ENCODE peak calls at places on chromosomes 4 and X, in five cellular contexts. A is HepG2, U is GM23248, B is GM23338, O is hepatocyte. Z is an unnamed sample.
A peak's percentile ranks its signal among the peaks of the same experiment; 100 is the strongest.

GRCh38 chr4:70980196-70980595 is 13.3 kb upstream of the DCK start:
- DNase-seq in B (no peak), U (no peak), A (peak; percentile 9), O (no peak), Z (no peak)

GRCh38 chr4:40185830-40186664 is 10.8 kb upstream of the RHOH start:
- DNase-seq in O (no peak), A (no peak), B (no peak), U (peak; percentile 59), Z (peak; percentile 43)

GRCh38 chr4:136505020-136505419 is 1027.3 kb downstream of the PCDH18 start:
- DNase-seq in A (no peak), B (no peak), O (no peak), U (no peak), Z (peak; percentile 24)

GRCh38 chrX:15142084-15142715 is 127.7 kb downstream of the ASB9 start:
- DNase-seq in U (peak; percentile 2), O (peak; percentile 11), B (no peak), A (peak; percentile 1), Z (peak; percentile 45)

GRCh38 chr4:112170451-112170993 is 25.3 kb downstream of the FAM241A start:
- DNase-seq in O (peak; percentile 17), A (peak; percentile 43), B (no peak), U (peak; percentile 96), Z (peak; percentile 93)

GRCh38 chrX:123860506-123860840 is 620 bp downstream of the XIAP start:
- DNase-seq in U (no peak), O (no peak), B (no peak), A (peak; percentile 29), Z (peak; percentile 58)

GRCh38 chrX:106707771-106708454 is 18.6 kb upstream of the RNF128 start:
- DNase-seq in B (no peak), O (peak; percentile 26), A (no peak), U (peak; percentile 91), Z (peak; percentile 80)

GRCh38 chr4:8110071-8110986 is 48.3 kb downstream of the ABLIM2 start:
- DNase-seq in B (peak; percentile 92), A (peak; percentile 21), O (peak; percentile 51), U (peak; percentile 25), Z (peak; percentile 30)

GRCh38 chrX:83845397-83845796 is 15.5 kb upstream of the CYLC1 start:
- DNase-seq in B (peak; percentile 40), O (peak; percentile 37), U (peak; percentile 43), A (peak; percentile 18), Z (peak; percentile 9)

GRCh38 chr4:48991357-48991756 is 5.3 kb downstream of the CWH43 start:
- DNase-seq in B (no peak), U (no peak), O (no peak), A (no peak), Z (no peak)

GRCh38 chr4:80309301-80310004 is 26.1 kb upstream of the CFAP299 start:
- DNase-seq in A (no peak), B (no peak), U (peak; percentile 97), O (no peak), Z (peak; percentile 97)

GRCh38 chr4:43274376-43274775 is 381.9 kb downstream of the GRXCR1 start:
- DNase-seq in B (no peak), O (no peak), U (no peak), A (no peak), Z (peak; percentile 79)

GRCh38 chrX:20026278-20026677 is 35.4 kb upstream of the BCLAF3 start:
- DNase-seq in U (peak; percentile 24), A (peak; percentile 50), B (no peak), O (no peak), Z (peak; percentile 47)

GRCh38 chr4:116838609-116839008 is 246.8 kb downstream of the TRAM1L1 start:
- DNase-seq in B (no peak), A (no peak), O (no peak), U (no peak), Z (no peak)

GRCh38 chr4:155960522-155960921 is 6.9 kb upstream of the CTSO start:
- DNase-seq in B (no peak), O (no peak), U (peak; percentile 85), A (no peak), Z (peak; percentile 65)

GRCh38 chr4:139564502-139564901 is 8.5 kb upstream of the SETD7 start:
- DNase-seq in O (no peak), A (no peak), B (peak; percentile 41), U (no peak), Z (no peak)

GRCh38 chr4:98939892-98940298 is 11.0 kb upstream of the EIF4E start:
- DNase-seq in A (peak; percentile 35), B (peak; percentile 86), U (peak; percentile 79), O (peak; percentile 75), Z (peak; percentile 65)

GRCh38 chr4:152935661-152936445 is at the start of gene FHDC1:
- DNase-seq in O (peak; percentile 89), A (no peak), U (peak; percentile 39), B (peak; percentile 93), Z (no peak)

GRCh38 chrX:80174925-80175574 is 160.5 kb downstream of the TBX22 start:
- DNase-seq in U (no peak), B (no peak), A (no peak), O (peak; percentile 12), Z (no peak)

GRCh38 chr4:93771640-93772411 is 56.7 kb upstream of the ATOH1 start:
- DNase-seq in B (no peak), U (no peak), O (peak; percentile 55), A (no peak), Z (no peak)

GRCh38 chrX:122238801-122239200 is 945.3 kb upstream of the GRIA3 start:
- DNase-seq in B (no peak), U (peak; percentile 42), O (no peak), A (no peak), Z (no peak)

GRCh38 chr4:39045791-39046221 is 13.6 kb upstream of the TMEM156 start:
- DNase-seq in U (peak; percentile 49), A (peak; percentile 43), O (no peak), B (no peak), Z (peak; percentile 40)

GRCh38 chr4:151039733-151040132 is 24.6 kb upstream of the LRBA start:
- DNase-seq in U (no peak), B (no peak), O (no peak), A (no peak), Z (no peak)

GRCh38 chr4:181189751-181190150 is 1053.5 kb upstream of the TENM3 start:
- DNase-seq in A (no peak), U (no peak), B (no peak), O (no peak), Z (no peak)

GRCh38 chr4:86653237-86653865 is 59.2 kb downstream of the PTPN13 start:
- DNase-seq in A (peak; percentile 3), O (no peak), B (peak; percentile 72), U (no peak), Z (no peak)

GRCh38 chrX:47232197-47232802 is 509 bp upstream of the USP11 start:
- DNase-seq in U (no peak), O (no peak), B (no peak), A (no peak), Z (no peak)
- H2AFZ ChIP-seq in U (peak overlapping the region; percentile 58), O (peak overlapping the region; percentile 57), B (no peak overlapping the region), A (no peak overlapping the region), Z (peak overlapping the region; percentile 13)

GRCh38 chr4:17807446-17807845 is 3.1 kb downstream of the DCAF16 start:
- DNase-seq in B (no peak), U (peak; percentile 44), A (no peak), O (no peak), Z (no peak)
- H3K4me1 ChIP-seq in B (peaks cover 26% of the 10 kb centered on the region), U (peaks cover 40% of the 10 kb centered on the region), A (peaks cover 34% of the 10 kb centered on the region), O (peaks cover 20% of the 10 kb centered on the region), Z (peaks cover 3% of the 10 kb centered on the region)

GRCh38 chr4:9970399-9971011 is 50.8 kb downstream of the SLC2A9 start:
- DNase-seq in B (no peak), U (no peak), A (no peak), O (no peak), Z (no peak)
- H2AFZ ChIP-seq in B (no peak overlapping the region), U (no peak overlapping the region), A (no peak overlapping the region), O (no peak overlapping the region), Z (no peak overlapping the region)

DNA sequence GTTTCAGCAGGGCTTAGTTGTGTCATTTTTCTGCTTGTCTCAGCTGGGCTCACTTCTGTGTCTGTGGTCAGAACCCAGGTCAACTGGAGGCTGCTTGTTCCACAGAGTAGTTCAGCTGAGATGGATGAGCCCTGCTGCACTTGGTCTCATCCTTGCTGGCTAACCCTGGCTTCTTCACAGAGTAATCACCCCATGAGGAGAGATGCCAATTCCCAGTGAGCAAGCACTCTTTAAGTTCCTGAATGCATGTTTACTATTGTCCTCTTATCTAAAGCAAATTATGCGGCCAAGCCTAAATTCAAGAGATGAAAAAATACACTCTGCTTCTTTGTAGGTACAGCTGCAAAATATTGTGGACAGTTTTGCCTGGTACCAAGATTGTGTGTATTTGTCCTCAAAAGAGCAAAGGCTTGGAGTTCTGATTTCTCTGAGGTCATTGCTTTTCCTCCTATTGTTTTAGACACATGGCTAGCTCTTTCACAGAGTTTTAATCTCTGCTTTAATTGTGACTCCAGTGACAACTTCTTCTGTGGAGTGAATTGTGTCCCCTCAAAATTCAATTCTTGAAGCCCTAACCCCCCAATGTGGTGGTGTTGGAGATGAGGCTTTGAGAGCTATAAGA is 236.6 kb upstream of the ANKRD50 start:
- DNase-seq in A (no peak), U (peak; percentile 80), O (no peak), B (no peak), Z (peak; percentile 90)
- H3K4me1 ChIP-seq in A (no peaks in the 10 kb centered on the region), U (peaks cover 41% of the 10 kb centered on the region), O (peaks cover 9% of the 10 kb centered on the region), B (peaks cover 9% of the 10 kb centered on the region), Z (no peaks in the 10 kb centered on the region)

GRCh38 chr4:162894387-162894786 is 272.3 kb downstream of the NAF1 start:
- DNase-seq in B (no peak), A (no peak), U (no peak), O (no peak), Z (no peak)

GRCh38 chr4:162891788-162892707 is 274.6 kb downstream of the NAF1 start:
- DNase-seq in O (no peak), A (no peak), B (no peak), U (no peak), Z (no peak)
- H2AFZ ChIP-seq in O (no peak overlapping the region), A (no peak overlapping the region), B (peak overlapping the region; percentile 7), U (no peak overlapping the region), Z (no peak overlapping the region)

GRCh38 chr4:4855293-4856070 is 4.0 kb upstream of the MSX1 start:
- DNase-seq in B (peak; percentile 36), U (no peak), A (no peak), O (no peak), Z (no peak)

GRCh38 chr4:4854649-4855292 is 4.7 kb upstream of the MSX1 start:
- DNase-seq in O (no peak), A (no peak), B (peak; percentile 36), U (no peak), Z (no peak)

GRCh38 chr4:4857809-4858508 is 1.5 kb upstream of the MSX1 start:
- DNase-seq in U (no peak), B (peak; percentile 51), O (no peak), A (no peak), Z (no peak)

GRCh38 chr4:4857001-4857808 is 2.3 kb upstream of the MSX1 start:
- DNase-seq in O (no peak), U (no peak), A (no peak), B (no peak), Z (no peak)

GRCh38 chr4:4856071-4857000 is 3.1 kb upstream of the MSX1 start:
- DNase-seq in B (peak; percentile 69), U (peak; percentile 55), A (no peak), O (peak; percentile 54), Z (no peak)
- H3K4me1 ChIP-seq in B (peaks cover 48% of the 10 kb centered on the region), U (peaks cover 13% of the 10 kb centered on the region), A (peaks cover 6% of the 10 kb centered on the region), O (peaks cover 31% of the 10 kb centered on the region), Z (peaks cover 6% of the 10 kb centered on the region)

Z was measured in fibroblast of lung.